ENCODE peak calls at places on chromosome 17, in eight cellular contexts. L is lower leg skin; I is glutamatergic neuron; U is CD8-positive, alpha-beta T cell; S is GM23338; V is dorsolateral prefrontal cortex; G is RWPE1; J is left ventricle myocardium inferior. N is an unnamed sample.

GRCh38 chr17:82683534-82683933 is 15.0 kb downstream of the RAB40B start:
- DNase-seq in L (no peak), I (no peak), U (no peak), S (no peak), V (no peak), G (no peak), J (no peak), N (no peak)

GRCh38 chr17:78954684-78955083 is 25.0 kb downstream of the LGALS3BP start:
- DNase-seq in L (no peak), I (no peak), U (no peak), S (no peak), V (no peak), G (no peak), J (no peak), N (no peak)

GRCh38 chr17:82849076-82849945 is 9.5 kb upstream of the ZNF750 start:
- DNase-seq in L (no peak), I (no peak), U (no peak), S (no peak), V (no peak), G (no peak), J (no peak), N (no peak)

GRCh38 chr17:67481808-67482207 is 104.7 kb downstream of the PITPNC1 start:
- DNase-seq in L (no peak), I (no peak), U (no peak), S (no peak), V (no peak), G (no peak), J (no peak), N (no peak)

GRCh38 chr17:75404739-75405364 is 626 bp downstream of the GRB2 start:
- DNase-seq in L (peak; percentile 87), I (peak; percentile 55), U (peak; percentile 20), S (peak; percentile 57), V (peak; percentile 61), G (peak; percentile 35), J (peak; percentile 31), N (no peak)

GRCh38 chr17:45705123-45706009 is 78.8 kb upstream of the CRHR1 start:
- DNase-seq in L (no peak), I (no peak), U (no peak), S (no peak), V (no peak), G (peak; percentile 91), J (no peak), N (no peak)

GRCh38 chr17:31394544-31394943 is 3.1 kb downstream of the RAB11FIP4 start:
- DNase-seq in L (peak; percentile 82), I (no peak), U (no peak), S (peak; percentile 87), V (peak; percentile 68), G (peak; percentile 44), J (peak; percentile 58), N (peak; percentile 73)

GRCh38 chr17:19019041-19019941 is 14.7 kb upstream of the FAM83G start:
- DNase-seq in L (no peak), I (peak; percentile 54), U (no peak), S (no peak), V (no peak), G (no peak), J (peak; percentile 16), N (no peak)

GRCh38 chr17:45850468-45850867 is 5.8 kb downstream of the SPPL2C start:
- DNase-seq in L (no peak), I (no peak), U (no peak), S (no peak), V (no peak), G (no peak), J (no peak), N (no peak)

GRCh38 chr17:31448467-31449077 is 57.1 kb downstream of the RAB11FIP4 start:
- DNase-seq in L (no peak), I (no peak), U (no peak), S (no peak), V (no peak), G (no peak), J (no peak), N (no peak)

GRCh38 chr17:67487506-67487905 is 110.4 kb downstream of the PITPNC1 start:
- DNase-seq in L (peak; percentile 75), I (no peak), U (no peak), S (no peak), V (no peak), G (no peak), J (no peak), N (no peak)

GRCh38 chr17:9408381-9408780 is 167.2 kb downstream of the STX8 start:
- DNase-seq in L (no peak), I (no peak), U (no peak), S (no peak), V (no peak), G (no peak), J (no peak), N (no peak)

GRCh38 chr17:50274142-50274944 is at the start of gene TMEM92:
- DNase-seq in L (no peak), I (no peak), U (no peak), S (peak; percentile 96), V (no peak), G (peak; percentile 48), J (no peak), N (peak; percentile 40)

GRCh38 chr17:62916684-62917571 is 49.1 kb upstream of the TANC2 start:
- DNase-seq in L (peak; percentile 75), I (no peak), U (no peak), S (no peak), V (no peak), G (no peak), J (no peak), N (no peak)

GRCh38 chr17:65130829-65131228 is 6.3 kb upstream of the RGS9 start:
- DNase-seq in L (no peak), I (no peak), U (no peak), S (no peak), V (no peak), G (no peak), J (no peak), N (no peak)

DNA sequence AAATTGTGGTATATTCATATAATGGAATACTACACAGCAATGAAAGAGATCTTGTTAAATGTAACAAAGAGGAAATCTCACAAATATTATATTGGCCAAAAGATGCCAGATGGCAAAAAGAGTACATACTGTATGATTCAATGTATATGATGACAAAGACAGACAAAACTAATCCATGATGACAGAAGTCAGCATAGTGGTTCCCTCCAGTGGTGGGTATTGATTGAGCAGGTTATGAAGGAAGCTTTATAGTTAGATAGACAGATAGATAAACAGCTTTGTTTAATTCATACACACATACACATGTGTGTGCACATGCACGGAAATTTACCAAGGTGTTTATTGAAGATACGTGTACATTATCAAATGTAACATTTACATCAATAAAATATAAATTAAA is 74.4 kb upstream of the SMIM36 start:
- DNase-seq in L (no peak), I (no peak), U (no peak), S (no peak), V (no peak), G (no peak), J (no peak), N (no peak)
- TF ChIP-seq CTCF in L (no peak), I (no peak), U (no peak), S (peak; percentile 23), V (no peak), G (no peak), J (no peak), N (no peak)

GRCh38 chr17:30296499-30297038 is 4.8 kb upstream of the BLMH start:
- DNase-seq in L (no peak), I (no peak), U (no peak), S (no peak), V (no peak), G (no peak), J (no peak), N (no peak)

GRCh38 chr17:30302241-30302640 is 10.5 kb upstream of the BLMH start:
- DNase-seq in L (no peak), I (no peak), U (no peak), S (no peak), V (no peak), G (no peak), J (no peak), N (no peak)

GRCh38 chr17:30297715-30298114 is 6.0 kb upstream of the BLMH start:
- DNase-seq in L (no peak), I (no peak), U (no peak), S (no peak), V (no peak), G (no peak), J (no peak), N (no peak)

GRCh38 chr17:30300803-30301202 is 9.1 kb upstream of the BLMH start:
- DNase-seq in L (no peak), I (no peak), U (no peak), S (no peak), V (no peak), G (no peak), J (no peak), N (no peak)

DNA sequence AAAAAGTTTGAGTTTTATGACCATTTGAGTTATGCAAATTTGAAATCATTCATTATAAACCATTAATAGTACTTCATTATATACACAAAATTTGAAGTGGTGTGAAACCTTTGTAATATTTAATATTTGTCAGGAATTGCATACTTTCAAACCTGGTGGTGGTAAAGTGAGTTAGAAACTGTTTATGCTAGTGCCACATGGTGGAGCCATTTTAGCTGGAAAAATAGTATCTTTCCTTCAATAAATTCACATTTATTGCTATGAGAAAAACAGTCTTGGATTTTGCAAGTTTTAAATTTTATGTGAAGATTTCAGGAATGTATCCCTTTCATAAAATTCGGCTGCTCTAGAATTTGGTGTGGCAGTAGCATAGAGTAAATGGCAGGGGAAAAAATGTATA is 7.3 kb upstream of the BLMH start:
- DNase-seq in L (no peak), I (no peak), U (no peak), S (no peak), V (no peak), G (no peak), J (no peak), N (no peak)
- TF ChIP-seq CTCF in L (no peak), I (no peak), U (no peak), S (peak; percentile 41), V (peak; percentile 34), G (no peak), J (no peak), N (no peak)

GRCh38 chr17:3732171-3732570 is 8.5 kb downstream of the HASPIN start:
- DNase-seq in L (no peak), I (no peak), U (no peak), S (no peak), V (no peak), G (no peak), J (no peak), N (peak; percentile 82)
- TF ChIP-seq CTCF in L (no peak), I (no peak), U (no peak), S (no peak), V (no peak), G (no peak), J (no peak), N (peak; percentile 63)

DNA sequence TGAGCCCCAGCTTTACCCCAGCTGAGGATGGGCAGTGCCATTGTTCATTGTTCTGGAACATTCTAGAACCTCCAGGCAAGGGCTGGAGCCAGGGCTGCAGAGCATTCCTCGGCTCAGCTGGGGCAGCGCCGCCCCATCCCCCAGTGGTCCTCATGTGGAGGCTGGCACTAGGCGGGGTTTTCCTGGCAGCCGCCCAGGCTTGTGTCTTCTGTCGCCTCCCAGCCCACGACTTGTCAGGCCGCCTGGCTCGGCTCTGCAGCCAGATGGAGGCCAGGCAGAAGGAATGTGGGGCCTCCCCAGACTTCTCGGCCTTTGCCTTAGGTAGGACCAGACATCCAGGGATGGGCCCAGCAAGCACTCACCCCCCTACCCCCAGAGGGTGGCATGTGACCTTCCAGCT is at the start of gene TMEM95:
- DNase-seq in L (peak; percentile 90), I (no peak), U (no peak), S (no peak), V (peak; percentile 80), G (no peak), J (peak; percentile 53), N (no peak)
- TF ChIP-seq CTCF in L (no peak), I (no peak), U (no peak), S (no peak), V (no peak), G (no peak), J (no peak), N (no peak)